ENCODE peak calls at places on chromosomes 4 and X, in four cellular contexts. One of them, this sample, is unnamed.

GRCh38 chr4:77167866-77168265 is 10.9 kb downstream of the CCNG2 start:
- DNase-seq in NCI-H2029 treated with DMSO at 0.1 percent for 48 hours: no peak
- DNase-seq in stimulated activated CD8-positive, alpha-beta memory T cell treated with anti-CD3 and anti-CD28 coated beads, Interleukin-4, amount 100 ng/mL, for 1 hour: no peak
- DNase-seq in endothelial cell: no peak
- DNase-seq in this sample: no peak

GRCh38 chrX:96770315-96770714 is 85.7 kb downstream of the DIAPH2 start:
- DNase-seq in stimulated activated CD8-positive, alpha-beta memory T cell treated with anti-CD3 and anti-CD28 coated beads, Interleukin-4, amount 100 ng/mL, for 1 hour: no peak
- DNase-seq in NCI-H2029 treated with DMSO at 0.1 percent for 48 hours: no peak
- DNase-seq in endothelial cell: no peak
- DNase-seq in this sample: no peak

GRCh38 chrX:65203545-65203944 is 227.3 kb upstream of the ZC4H2 start:
- DNase-seq in stimulated activated CD8-positive, alpha-beta memory T cell treated with anti-CD3 and anti-CD28 coated beads, Interleukin-4, amount 100 ng/mL, for 1 hour: no peak
- DNase-seq in endothelial cell: no peak
- DNase-seq in NCI-H2029 treated with DMSO at 0.1 percent for 48 hours: no peak
- DNase-seq in this sample: no peak

GRCh38 chrX:39112143-39112542 is 310.9 kb downstream of the MID1IP1 start:
- DNase-seq in NCI-H2029 treated with DMSO at 0.1 percent for 48 hours: no peak
- DNase-seq in endothelial cell: no peak
- DNase-seq in stimulated activated CD8-positive, alpha-beta memory T cell treated with anti-CD3 and anti-CD28 coated beads, Interleukin-4, amount 100 ng/mL, for 1 hour: no peak
- DNase-seq in this sample: no peak

GRCh38 chr4:7395635-7396034 is 39.1 kb downstream of the PSAPL1 start:
- DNase-seq in endothelial cell: peak
- DNase-seq in NCI-H2029 treated with DMSO at 0.1 percent for 48 hours: no peak
- DNase-seq in stimulated activated CD8-positive, alpha-beta memory T cell treated with anti-CD3 and anti-CD28 coated beads, Interleukin-4, amount 100 ng/mL, for 1 hour: no peak
- DNase-seq in this sample: peak

GRCh38 chrX:9555354-9555753 is 90.5 kb downstream of the TBL1X start:
- DNase-seq in NCI-H2029 treated with DMSO at 0.1 percent for 48 hours: no peak
- DNase-seq in stimulated activated CD8-positive, alpha-beta memory T cell treated with anti-CD3 and anti-CD28 coated beads, Interleukin-4, amount 100 ng/mL, for 1 hour: no peak
- DNase-seq in endothelial cell: no peak
- DNase-seq in this sample: no peak

GRCh38 chrX:63506320-63506719 is 155.2 kb upstream of the SPIN4 start:
- DNase-seq in stimulated activated CD8-positive, alpha-beta memory T cell treated with anti-CD3 and anti-CD28 coated beads, Interleukin-4, amount 100 ng/mL, for 1 hour: no peak
- DNase-seq in endothelial cell: no peak
- DNase-seq in NCI-H2029 treated with DMSO at 0.1 percent for 48 hours: no peak
- DNase-seq in this sample: no peak

GRCh38 chr4:55736605-55737183 is 82.9 kb upstream of the EXOC1L start:
- DNase-seq in endothelial cell: no peak
- DNase-seq in stimulated activated CD8-positive, alpha-beta memory T cell treated with anti-CD3 and anti-CD28 coated beads, Interleukin-4, amount 100 ng/mL, for 1 hour: no peak
- DNase-seq in NCI-H2029 treated with DMSO at 0.1 percent for 48 hours: peak
- DNase-seq in this sample: no peak

GRCh38 chr4:39021631-39022030 is 10.6 kb downstream of the TMEM156 start:
- DNase-seq in stimulated activated CD8-positive, alpha-beta memory T cell treated with anti-CD3 and anti-CD28 coated beads, Interleukin-4, amount 100 ng/mL, for 1 hour: no peak
- DNase-seq in NCI-H2029 treated with DMSO at 0.1 percent for 48 hours: no peak
- DNase-seq in endothelial cell: no peak
- DNase-seq in this sample: no peak

GRCh38 chr4:80365928-80366327 is 30.4 kb downstream of the CFAP299 start:
- DNase-seq in endothelial cell: peak
- DNase-seq in stimulated activated CD8-positive, alpha-beta memory T cell treated with anti-CD3 and anti-CD28 coated beads, Interleukin-4, amount 100 ng/mL, for 1 hour: peak
- DNase-seq in NCI-H2029 treated with DMSO at 0.1 percent for 48 hours: peak
- DNase-seq in this sample: no peak

GRCh38 chr4:107380190-107380589 is 339.8 kb downstream of the PAPSS1 start:
- DNase-seq in endothelial cell: no peak
- DNase-seq in NCI-H2029 treated with DMSO at 0.1 percent for 48 hours: no peak
- DNase-seq in stimulated activated CD8-positive, alpha-beta memory T cell treated with anti-CD3 and anti-CD28 coated beads, Interleukin-4, amount 100 ng/mL, for 1 hour: no peak
- DNase-seq in this sample: no peak

GRCh38 chr4:107930821-107931774 is at the start of gene CYP2U1:
- DNase-seq in NCI-H2029 treated with DMSO at 0.1 percent for 48 hours: no peak
- DNase-seq in endothelial cell: peak
- DNase-seq in stimulated activated CD8-positive, alpha-beta memory T cell treated with anti-CD3 and anti-CD28 coated beads, Interleukin-4, amount 100 ng/mL, for 1 hour: peak
- DNase-seq in this sample: peak

GRCh38 chrX:129997081-129997480 is 14.6 kb downstream of the BCORL1 start:
- DNase-seq in stimulated activated CD8-positive, alpha-beta memory T cell treated with anti-CD3 and anti-CD28 coated beads, Interleukin-4, amount 100 ng/mL, for 1 hour: no peak
- DNase-seq in NCI-H2029 treated with DMSO at 0.1 percent for 48 hours: no peak
- DNase-seq in endothelial cell: no peak
- DNase-seq in this sample: no peak

GRCh38 chr4:145154573-145154972 is 25.8 kb downstream of the OTUD4 start:
- DNase-seq in stimulated activated CD8-positive, alpha-beta memory T cell treated with anti-CD3 and anti-CD28 coated beads, Interleukin-4, amount 100 ng/mL, for 1 hour: no peak
- DNase-seq in endothelial cell: peak
- DNase-seq in NCI-H2029 treated with DMSO at 0.1 percent for 48 hours: no peak
- DNase-seq in this sample: no peak

GRCh38 chrX:148609766-148610698 is 109.6 kb downstream of the AFF2 start:
- DNase-seq in stimulated activated CD8-positive, alpha-beta memory T cell treated with anti-CD3 and anti-CD28 coated beads, Interleukin-4, amount 100 ng/mL, for 1 hour: no peak
- DNase-seq in endothelial cell: no peak
- DNase-seq in NCI-H2029 treated with DMSO at 0.1 percent for 48 hours: no peak
- DNase-seq in this sample: no peak

GRCh38 chr4:77072195-77072753 is 3.5 kb downstream of the CCNI start:
- DNase-seq in stimulated activated CD8-positive, alpha-beta memory T cell treated with anti-CD3 and anti-CD28 coated beads, Interleukin-4, amount 100 ng/mL, for 1 hour: no peak
- DNase-seq in NCI-H2029 treated with DMSO at 0.1 percent for 48 hours: no peak
- DNase-seq in endothelial cell: no peak
- DNase-seq in this sample: no peak

GRCh38 chrX:39936886-39937770 is 160.6 kb downstream of the BCOR start:
- DNase-seq in stimulated activated CD8-positive, alpha-beta memory T cell treated with anti-CD3 and anti-CD28 coated beads, Interleukin-4, amount 100 ng/mL, for 1 hour: no peak
- DNase-seq in endothelial cell: no peak
- DNase-seq in NCI-H2029 treated with DMSO at 0.1 percent for 48 hours: no peak
- DNase-seq in this sample: no peak

GRCh38 chrX:147958316-147958715 is 22.8 kb upstream of the FMR1NB start:
- DNase-seq in NCI-H2029 treated with DMSO at 0.1 percent for 48 hours: no peak
- DNase-seq in endothelial cell: no peak
- DNase-seq in stimulated activated CD8-positive, alpha-beta memory T cell treated with anti-CD3 and anti-CD28 coated beads, Interleukin-4, amount 100 ng/mL, for 1 hour: no peak
- DNase-seq in this sample: no peak

GRCh38 chr4:127124919-127125318 is 507.8 kb upstream of the INTU start:
- DNase-seq in stimulated activated CD8-positive, alpha-beta memory T cell treated with anti-CD3 and anti-CD28 coated beads, Interleukin-4, amount 100 ng/mL, for 1 hour: no peak
- DNase-seq in endothelial cell: no peak
- DNase-seq in NCI-H2029 treated with DMSO at 0.1 percent for 48 hours: peak
- DNase-seq in this sample: no peak

GRCh38 chrX:130047416-130047815 is 62.9 kb downstream of the ELF4 start:
- DNase-seq in stimulated activated CD8-positive, alpha-beta memory T cell treated with anti-CD3 and anti-CD28 coated beads, Interleukin-4, amount 100 ng/mL, for 1 hour: no peak
- DNase-seq in endothelial cell: no peak
- DNase-seq in NCI-H2029 treated with DMSO at 0.1 percent for 48 hours: no peak
- DNase-seq in this sample: no peak

GRCh38 chr4:141240671-141241070 is 20.0 kb downstream of the ZNF330 start:
- DNase-seq in endothelial cell: no peak
- DNase-seq in stimulated activated CD8-positive, alpha-beta memory T cell treated with anti-CD3 and anti-CD28 coated beads, Interleukin-4, amount 100 ng/mL, for 1 hour: no peak
- DNase-seq in NCI-H2029 treated with DMSO at 0.1 percent for 48 hours: no peak
- DNase-seq in this sample: no peak

GRCh38 chr4:2685541-2685940 is 70.6 kb downstream of the TNIP2 start:
- DNase-seq in NCI-H2029 treated with DMSO at 0.1 percent for 48 hours: no peak
- DNase-seq in endothelial cell: no peak
- DNase-seq in stimulated activated CD8-positive, alpha-beta memory T cell treated with anti-CD3 and anti-CD28 coated beads, Interleukin-4, amount 100 ng/mL, for 1 hour: no peak
- DNase-seq in this sample: no peak

GRCh38 chr4:176443646-176444409 is 124.1 kb downstream of the SPCS3 start:
- DNase-seq in stimulated activated CD8-positive, alpha-beta memory T cell treated with anti-CD3 and anti-CD28 coated beads, Interleukin-4, amount 100 ng/mL, for 1 hour: no peak
- DNase-seq in endothelial cell: no peak
- DNase-seq in NCI-H2029 treated with DMSO at 0.1 percent for 48 hours: no peak
- DNase-seq in this sample: no peak

GRCh38 chrX:5265324-5265723 is 963.3 kb downstream of the NLGN4X start:
- DNase-seq in NCI-H2029 treated with DMSO at 0.1 percent for 48 hours: no peak
- DNase-seq in endothelial cell: no peak
- DNase-seq in stimulated activated CD8-positive, alpha-beta memory T cell treated with anti-CD3 and anti-CD28 coated beads, Interleukin-4, amount 100 ng/mL, for 1 hour: no peak
- DNase-seq in this sample: no peak

GRCh38 chr4:6179362-6179761 is 21.0 kb downstream of the JAKMIP1 start:
- DNase-seq in endothelial cell: no peak
- DNase-seq in NCI-H2029 treated with DMSO at 0.1 percent for 48 hours: no peak
- DNase-seq in stimulated activated CD8-positive, alpha-beta memory T cell treated with anti-CD3 and anti-CD28 coated beads, Interleukin-4, amount 100 ng/mL, for 1 hour: no peak
- DNase-seq in this sample: no peak

GRCh38 chrX:21738145-21738949 is 19.6 kb downstream of the SMPX start:
- DNase-seq in NCI-H2029 treated with DMSO at 0.1 percent for 48 hours: peak
- DNase-seq in stimulated activated CD8-positive, alpha-beta memory T cell treated with anti-CD3 and anti-CD28 coated beads, Interleukin-4, amount 100 ng/mL, for 1 hour: no peak
- DNase-seq in endothelial cell: no peak
- DNase-seq in this sample: no peak

GRCh38 chrX:152907084-152907651 is 9.3 kb downstream of the ZNF185 start:
- DNase-seq in endothelial cell: peak
- DNase-seq in NCI-H2029 treated with DMSO at 0.1 percent for 48 hours: no peak
- DNase-seq in stimulated activated CD8-positive, alpha-beta memory T cell treated with anti-CD3 and anti-CD28 coated beads, Interleukin-4, amount 100 ng/mL, for 1 hour: no peak
- DNase-seq in this sample: no peak

GRCh38 chr4:174273960-174274359 is 9.5 kb downstream of the FBXO8 start:
- DNase-seq in NCI-H2029 treated with DMSO at 0.1 percent for 48 hours: no peak
- DNase-seq in stimulated activated CD8-positive, alpha-beta memory T cell treated with anti-CD3 and anti-CD28 coated beads, Interleukin-4, amount 100 ng/mL, for 1 hour: no peak
- DNase-seq in endothelial cell: no peak
- DNase-seq in this sample: no peak

GRCh38 chr4:36716874-36717273 is 435.5 kb downstream of the DTHD1 start:
- DNase-seq in endothelial cell: no peak
- DNase-seq in stimulated activated CD8-positive, alpha-beta memory T cell treated with anti-CD3 and anti-CD28 coated beads, Interleukin-4, amount 100 ng/mL, for 1 hour: no peak
- DNase-seq in NCI-H2029 treated with DMSO at 0.1 percent for 48 hours: no peak
- DNase-seq in this sample: no peak

GRCh38 chr4:117001077-117001476 is 84.3 kb downstream of the TRAM1L1 start:
- DNase-seq in endothelial cell: no peak
- DNase-seq in stimulated activated CD8-positive, alpha-beta memory T cell treated with anti-CD3 and anti-CD28 coated beads, Interleukin-4, amount 100 ng/mL, for 1 hour: no peak
- DNase-seq in NCI-H2029 treated with DMSO at 0.1 percent for 48 hours: no peak
- DNase-seq in this sample: no peak

GRCh38 chr4:153731239-153731638 is 28.6 kb downstream of the RNF175 start:
- DNase-seq in NCI-H2029 treated with DMSO at 0.1 percent for 48 hours: no peak
- DNase-seq in endothelial cell: no peak
- DNase-seq in stimulated activated CD8-positive, alpha-beta memory T cell treated with anti-CD3 and anti-CD28 coated beads, Interleukin-4, amount 100 ng/mL, for 1 hour: no peak
- DNase-seq in this sample: no peak

GRCh38 chrX:73849054-73849453 is 286.1 kb downstream of the CHIC1 start:
- DNase-seq in NCI-H2029 treated with DMSO at 0.1 percent for 48 hours: no peak
- DNase-seq in endothelial cell: no peak
- DNase-seq in stimulated activated CD8-positive, alpha-beta memory T cell treated with anti-CD3 and anti-CD28 coated beads, Interleukin-4, amount 100 ng/mL, for 1 hour: no peak
- DNase-seq in this sample: no peak

GRCh38 chrX:155864655-155865054 is 16.5 kb upstream of the VAMP7 start:
- DNase-seq in stimulated activated CD8-positive, alpha-beta memory T cell treated with anti-CD3 and anti-CD28 coated beads, Interleukin-4, amount 100 ng/mL, for 1 hour: no peak
- DNase-seq in endothelial cell: no peak
- DNase-seq in NCI-H2029 treated with DMSO at 0.1 percent for 48 hours: no peak
- DNase-seq in this sample: no peak

GRCh38 chrX:17706676-17707075 is 30.6 kb upstream of the SCML1 start:
- DNase-seq in NCI-H2029 treated with DMSO at 0.1 percent for 48 hours: no peak
- DNase-seq in stimulated activated CD8-positive, alpha-beta memory T cell treated with anti-CD3 and anti-CD28 coated beads, Interleukin-4, amount 100 ng/mL, for 1 hour: no peak
- DNase-seq in endothelial cell: no peak
- DNase-seq in this sample: no peak

GRCh38 chr4:83454626-83455025 is 997 bp downstream of the HELQ start:
- DNase-seq in NCI-H2029 treated with DMSO at 0.1 percent for 48 hours: no peak
- DNase-seq in endothelial cell: no peak
- DNase-seq in stimulated activated CD8-positive, alpha-beta memory T cell treated with anti-CD3 and anti-CD28 coated beads, Interleukin-4, amount 100 ng/mL, for 1 hour: no peak
- DNase-seq in this sample: no peak

GRCh38 chrX:56733459-56734046 is 4.5 kb downstream of the NBDY start:
- DNase-seq in stimulated activated CD8-positive, alpha-beta memory T cell treated with anti-CD3 and anti-CD28 coated beads, Interleukin-4, amount 100 ng/mL, for 1 hour: peak
- DNase-seq in NCI-H2029 treated with DMSO at 0.1 percent for 48 hours: no peak
- DNase-seq in endothelial cell: peak
- DNase-seq in this sample: no peak

GRCh38 chr4:5446595-5446994 is 261.8 kb downstream of the EVC2 start:
- DNase-seq in NCI-H2029 treated with DMSO at 0.1 percent for 48 hours: no peak
- DNase-seq in stimulated activated CD8-positive, alpha-beta memory T cell treated with anti-CD3 and anti-CD28 coated beads, Interleukin-4, amount 100 ng/mL, for 1 hour: no peak
- DNase-seq in endothelial cell: no peak
- DNase-seq in this sample: peak

GRCh38 chr4:5992171-5993062 is 25.8 kb downstream of the C4orf50 start:
- DNase-seq in NCI-H2029 treated with DMSO at 0.1 percent for 48 hours: no peak
- DNase-seq in stimulated activated CD8-positive, alpha-beta memory T cell treated with anti-CD3 and anti-CD28 coated beads, Interleukin-4, amount 100 ng/mL, for 1 hour: no peak
- DNase-seq in endothelial cell: no peak
- DNase-seq in this sample: no peak

GRCh38 chr4:87068591-87069021 is 133.8 kb downstream of the AFF1 start:
- DNase-seq in NCI-H2029 treated with DMSO at 0.1 percent for 48 hours: peak
- DNase-seq in stimulated activated CD8-positive, alpha-beta memory T cell treated with anti-CD3 and anti-CD28 coated beads, Interleukin-4, amount 100 ng/mL, for 1 hour: no peak
- DNase-seq in endothelial cell: no peak
- DNase-seq in this sample: no peak

GRCh38 chr4:128823025-128823661 is 13.6 kb downstream of the JADE1 start:
- DNase-seq in NCI-H2029 treated with DMSO at 0.1 percent for 48 hours: no peak
- DNase-seq in stimulated activated CD8-positive, alpha-beta memory T cell treated with anti-CD3 and anti-CD28 coated beads, Interleukin-4, amount 100 ng/mL, for 1 hour: no peak
- DNase-seq in endothelial cell: no peak
- DNase-seq in this sample: no peak

This sample was measured in spleen.